ENCODE peak calls at places on chromosome 15, in ten cellular contexts. One of them, this sample, is unnamed.

GRCh38 chr15:64762546-64762945 is 12.8 kb downstream of the RBPMS2 start:
- DNase-seq in NCI-H748 treated with DMSO at 0.1 percent for 48 hours: no peak
- DNase-seq in GM18507: no peak
- DNase-seq in activated naive CD4-positive, alpha-beta T cell treated with anti-CD3 and anti-CD28 coated beads for 36 hours: no peak
- DNase-seq in AG10803: no peak
- DNase-seq in AG09319: no peak
- DNase-seq in PC-3: no peak
- DNase-seq in GM04503: no peak
- DNase-seq in HS-5: no peak
- DNase-seq in CD8-positive, alpha-beta T cell: no peak
- DNase-seq in this sample: no peak

GRCh38 chr15:45454825-45455224 is 67.7 kb downstream of the SLC30A4 start:
- DNase-seq in NCI-H748 treated with DMSO at 0.1 percent for 48 hours: no peak
- DNase-seq in GM18507: peak
- DNase-seq in activated naive CD4-positive, alpha-beta T cell treated with anti-CD3 and anti-CD28 coated beads for 36 hours: peak
- DNase-seq in AG10803: peak
- DNase-seq in AG09319: peak
- DNase-seq in PC-3: peak
- DNase-seq in GM04503: peak
- DNase-seq in HS-5: peak
- DNase-seq in CD8-positive, alpha-beta T cell: peak
- DNase-seq in this sample: peak

GRCh38 chr15:85142324-85142723 is 160.7 kb downstream of the PDE8A start:
- DNase-seq in NCI-H748 treated with DMSO at 0.1 percent for 48 hours: no peak
- DNase-seq in GM18507: no peak
- DNase-seq in activated naive CD4-positive, alpha-beta T cell treated with anti-CD3 and anti-CD28 coated beads for 36 hours: no peak
- DNase-seq in AG10803: peak
- DNase-seq in AG09319: peak
- DNase-seq in PC-3: peak
- DNase-seq in GM04503: no peak
- DNase-seq in HS-5: peak
- DNase-seq in CD8-positive, alpha-beta T cell: no peak
- DNase-seq in this sample: peak

GRCh38 chr15:100254694-100255093 is 87.1 kb downstream of the ADAMTS17 start:
- DNase-seq in NCI-H748 treated with DMSO at 0.1 percent for 48 hours: no peak
- DNase-seq in GM18507: no peak
- DNase-seq in activated naive CD4-positive, alpha-beta T cell treated with anti-CD3 and anti-CD28 coated beads for 36 hours: no peak
- DNase-seq in AG10803: no peak
- DNase-seq in AG09319: no peak
- DNase-seq in PC-3: no peak
- DNase-seq in GM04503: no peak
- DNase-seq in HS-5: no peak
- DNase-seq in CD8-positive, alpha-beta T cell: peak
- DNase-seq in this sample: no peak

GRCh38 chr15:72197460-72198409 is at the start of gene GRAMD2A:
- DNase-seq in NCI-H748 treated with DMSO at 0.1 percent for 48 hours: peak
- DNase-seq in GM18507: peak
- DNase-seq in activated naive CD4-positive, alpha-beta T cell treated with anti-CD3 and anti-CD28 coated beads for 36 hours: no peak
- DNase-seq in AG10803: peak
- DNase-seq in AG09319: no peak
- DNase-seq in PC-3: no peak
- DNase-seq in GM04503: no peak
- DNase-seq in HS-5: no peak
- DNase-seq in CD8-positive, alpha-beta T cell: no peak
- DNase-seq in this sample: peak

GRCh38 chr15:64851503-64851840 is 9.8 kb downstream of the PLEKHO2 start:
- DNase-seq in NCI-H748 treated with DMSO at 0.1 percent for 48 hours: no peak
- DNase-seq in GM18507: no peak
- DNase-seq in activated naive CD4-positive, alpha-beta T cell treated with anti-CD3 and anti-CD28 coated beads for 36 hours: no peak
- DNase-seq in AG10803: peak
- DNase-seq in AG09319: peak
- DNase-seq in PC-3: no peak
- DNase-seq in GM04503: peak
- DNase-seq in HS-5: no peak
- DNase-seq in CD8-positive, alpha-beta T cell: no peak
- DNase-seq in this sample: peak

GRCh38 chr15:77064539-77065308 is 6.2 kb downstream of the TSPAN3 start:
- DNase-seq in NCI-H748 treated with DMSO at 0.1 percent for 48 hours: no peak
- DNase-seq in GM18507: no peak
- DNase-seq in activated naive CD4-positive, alpha-beta T cell treated with anti-CD3 and anti-CD28 coated beads for 36 hours: no peak
- DNase-seq in AG10803: no peak
- DNase-seq in AG09319: no peak
- DNase-seq in PC-3: peak
- DNase-seq in GM04503: no peak
- DNase-seq in HS-5: no peak
- DNase-seq in CD8-positive, alpha-beta T cell: no peak
- DNase-seq in this sample: peak

GRCh38 chr15:85999658-86000057 is 80.0 kb upstream of the AGBL1 start:
- DNase-seq in NCI-H748 treated with DMSO at 0.1 percent for 48 hours: no peak
- DNase-seq in GM18507: no peak
- DNase-seq in activated naive CD4-positive, alpha-beta T cell treated with anti-CD3 and anti-CD28 coated beads for 36 hours: no peak
- DNase-seq in AG10803: no peak
- DNase-seq in AG09319: no peak
- DNase-seq in PC-3: no peak
- DNase-seq in GM04503: no peak
- DNase-seq in HS-5: no peak
- DNase-seq in CD8-positive, alpha-beta T cell: no peak
- DNase-seq in this sample: no peak

GRCh38 chr15:33801954-33802353 is 166.3 kb upstream of the CHRM5 start:
- DNase-seq in NCI-H748 treated with DMSO at 0.1 percent for 48 hours: no peak
- DNase-seq in GM18507: no peak
- DNase-seq in activated naive CD4-positive, alpha-beta T cell treated with anti-CD3 and anti-CD28 coated beads for 36 hours: no peak
- DNase-seq in AG10803: no peak
- DNase-seq in AG09319: no peak
- DNase-seq in PC-3: no peak
- DNase-seq in GM04503: no peak
- DNase-seq in HS-5: no peak
- DNase-seq in CD8-positive, alpha-beta T cell: no peak
- DNase-seq in this sample: no peak

GRCh38 chr15:99167640-99168039 is 62.8 kb downstream of the SYNM start:
- DNase-seq in NCI-H748 treated with DMSO at 0.1 percent for 48 hours: no peak
- DNase-seq in GM18507: no peak
- DNase-seq in activated naive CD4-positive, alpha-beta T cell treated with anti-CD3 and anti-CD28 coated beads for 36 hours: no peak
- DNase-seq in AG10803: no peak
- DNase-seq in AG09319: no peak
- DNase-seq in PC-3: no peak
- DNase-seq in GM04503: no peak
- DNase-seq in HS-5: no peak
- DNase-seq in CD8-positive, alpha-beta T cell: no peak
- DNase-seq in this sample: no peak

GRCh38 chr15:57909388-57909787 is 156.1 kb downstream of the ALDH1A2 start:
- DNase-seq in NCI-H748 treated with DMSO at 0.1 percent for 48 hours: no peak
- DNase-seq in GM18507: no peak
- DNase-seq in activated naive CD4-positive, alpha-beta T cell treated with anti-CD3 and anti-CD28 coated beads for 36 hours: no peak
- DNase-seq in AG10803: no peak
- DNase-seq in AG09319: no peak
- DNase-seq in PC-3: no peak
- DNase-seq in GM04503: no peak
- DNase-seq in HS-5: no peak
- DNase-seq in CD8-positive, alpha-beta T cell: no peak
- DNase-seq in this sample: no peak

GRCh38 chr15:40306371-40306770 is 1.4 kb downstream of the PLCB2 start:
- DNase-seq in NCI-H748 treated with DMSO at 0.1 percent for 48 hours: no peak
- DNase-seq in GM18507: no peak
- DNase-seq in activated naive CD4-positive, alpha-beta T cell treated with anti-CD3 and anti-CD28 coated beads for 36 hours: no peak
- DNase-seq in AG10803: no peak
- DNase-seq in AG09319: no peak
- DNase-seq in PC-3: no peak
- DNase-seq in GM04503: no peak
- DNase-seq in HS-5: no peak
- DNase-seq in CD8-positive, alpha-beta T cell: no peak
- DNase-seq in this sample: no peak

GRCh38 chr15:96122077-96123027 is 208.1 kb upstream of the NR2F2 start:
- DNase-seq in NCI-H748 treated with DMSO at 0.1 percent for 48 hours: no peak
- DNase-seq in GM18507: no peak
- DNase-seq in activated naive CD4-positive, alpha-beta T cell treated with anti-CD3 and anti-CD28 coated beads for 36 hours: no peak
- DNase-seq in AG10803: no peak
- DNase-seq in AG09319: no peak
- DNase-seq in PC-3: peak
- DNase-seq in GM04503: peak
- DNase-seq in HS-5: no peak
- DNase-seq in CD8-positive, alpha-beta T cell: no peak
- DNase-seq in this sample: peak

GRCh38 chr15:78408961-78409360 is 29.1 kb upstream of the IREB2 start:
- DNase-seq in NCI-H748 treated with DMSO at 0.1 percent for 48 hours: no peak
- DNase-seq in GM18507: no peak
- DNase-seq in activated naive CD4-positive, alpha-beta T cell treated with anti-CD3 and anti-CD28 coated beads for 36 hours: no peak
- DNase-seq in AG10803: no peak
- DNase-seq in AG09319: no peak
- DNase-seq in PC-3: no peak
- DNase-seq in GM04503: no peak
- DNase-seq in HS-5: no peak
- DNase-seq in CD8-positive, alpha-beta T cell: no peak
- DNase-seq in this sample: no peak

GRCh38 chr15:78177447-78177873 is 28.3 kb downstream of the IDH3A start:
- DNase-seq in NCI-H748 treated with DMSO at 0.1 percent for 48 hours: no peak
- DNase-seq in GM18507: no peak
- DNase-seq in activated naive CD4-positive, alpha-beta T cell treated with anti-CD3 and anti-CD28 coated beads for 36 hours: peak
- DNase-seq in AG10803: no peak
- DNase-seq in AG09319: no peak
- DNase-seq in PC-3: peak
- DNase-seq in GM04503: no peak
- DNase-seq in HS-5: no peak
- DNase-seq in CD8-positive, alpha-beta T cell: no peak
- DNase-seq in this sample: peak

GRCh38 chr15:89356634-89357298 is 22.1 kb upstream of the POLG start:
- DNase-seq in NCI-H748 treated with DMSO at 0.1 percent for 48 hours: no peak
- DNase-seq in GM18507: no peak
- DNase-seq in activated naive CD4-positive, alpha-beta T cell treated with anti-CD3 and anti-CD28 coated beads for 36 hours: peak
- DNase-seq in AG10803: no peak
- DNase-seq in AG09319: no peak
- DNase-seq in PC-3: peak
- DNase-seq in GM04503: no peak
- DNase-seq in HS-5: no peak
- DNase-seq in CD8-positive, alpha-beta T cell: no peak
- DNase-seq in this sample: peak

GRCh38 chr15:60729850-60730458 is 251.0 kb upstream of the ICE2 start:
- DNase-seq in NCI-H748 treated with DMSO at 0.1 percent for 48 hours: no peak
- DNase-seq in GM18507: no peak
- DNase-seq in activated naive CD4-positive, alpha-beta T cell treated with anti-CD3 and anti-CD28 coated beads for 36 hours: peak
- DNase-seq in AG10803: no peak
- DNase-seq in AG09319: no peak
- DNase-seq in PC-3: no peak
- DNase-seq in GM04503: no peak
- DNase-seq in HS-5: no peak
- DNase-seq in CD8-positive, alpha-beta T cell: no peak
- DNase-seq in this sample: no peak

GRCh38 chr15:101043911-101044624 is 124.9 kb downstream of the LRRK1 start:
- DNase-seq in NCI-H748 treated with DMSO at 0.1 percent for 48 hours: no peak
- DNase-seq in GM18507: no peak
- DNase-seq in activated naive CD4-positive, alpha-beta T cell treated with anti-CD3 and anti-CD28 coated beads for 36 hours: no peak
- DNase-seq in AG10803: no peak
- DNase-seq in AG09319: no peak
- DNase-seq in PC-3: no peak
- DNase-seq in GM04503: no peak
- DNase-seq in HS-5: no peak
- DNase-seq in CD8-positive, alpha-beta T cell: peak
- DNase-seq in this sample: no peak

GRCh38 chr15:68492855-68493254 is 60.9 kb upstream of the ITGA11 start:
- DNase-seq in NCI-H748 treated with DMSO at 0.1 percent for 48 hours: no peak
- DNase-seq in GM18507: no peak
- DNase-seq in activated naive CD4-positive, alpha-beta T cell treated with anti-CD3 and anti-CD28 coated beads for 36 hours: no peak
- DNase-seq in AG10803: peak
- DNase-seq in AG09319: no peak
- DNase-seq in PC-3: no peak
- DNase-seq in GM04503: no peak
- DNase-seq in HS-5: no peak
- DNase-seq in CD8-positive, alpha-beta T cell: no peak
- DNase-seq in this sample: no peak

GRCh38 chr15:69576035-69576526 is 123.5 kb downstream of the RPLP1 start:
- DNase-seq in NCI-H748 treated with DMSO at 0.1 percent for 48 hours: peak
- DNase-seq in GM18507: no peak
- DNase-seq in activated naive CD4-positive, alpha-beta T cell treated with anti-CD3 and anti-CD28 coated beads for 36 hours: peak
- DNase-seq in AG10803: peak
- DNase-seq in AG09319: no peak
- DNase-seq in PC-3: peak
- DNase-seq in GM04503: no peak
- DNase-seq in HS-5: no peak
- DNase-seq in CD8-positive, alpha-beta T cell: peak
- DNase-seq in this sample: peak

GRCh38 chr15:89845305-89845893 is 30.7 kb upstream of the ANPEP start:
- DNase-seq in NCI-H748 treated with DMSO at 0.1 percent for 48 hours: no peak
- DNase-seq in GM18507: no peak
- DNase-seq in activated naive CD4-positive, alpha-beta T cell treated with anti-CD3 and anti-CD28 coated beads for 36 hours: no peak
- DNase-seq in AG10803: peak
- DNase-seq in AG09319: peak
- DNase-seq in PC-3: peak
- DNase-seq in GM04503: peak
- DNase-seq in HS-5: peak
- DNase-seq in CD8-positive, alpha-beta T cell: no peak
- DNase-seq in this sample: no peak

GRCh38 chr15:92958105-92958504 is 58.0 kb downstream of the CHD2 start:
- DNase-seq in NCI-H748 treated with DMSO at 0.1 percent for 48 hours: no peak
- DNase-seq in GM18507: no peak
- DNase-seq in activated naive CD4-positive, alpha-beta T cell treated with anti-CD3 and anti-CD28 coated beads for 36 hours: peak
- DNase-seq in AG10803: peak
- DNase-seq in AG09319: no peak
- DNase-seq in PC-3: no peak
- DNase-seq in GM04503: no peak
- DNase-seq in HS-5: no peak
- DNase-seq in CD8-positive, alpha-beta T cell: no peak
- DNase-seq in this sample: no peak

GRCh38 chr15:81852826-81853225 is 193.0 kb downstream of the MEX3B start:
- DNase-seq in NCI-H748 treated with DMSO at 0.1 percent for 48 hours: no peak
- DNase-seq in GM18507: no peak
- DNase-seq in activated naive CD4-positive, alpha-beta T cell treated with anti-CD3 and anti-CD28 coated beads for 36 hours: no peak
- DNase-seq in AG10803: no peak
- DNase-seq in AG09319: no peak
- DNase-seq in PC-3: no peak
- DNase-seq in GM04503: no peak
- DNase-seq in HS-5: no peak
- DNase-seq in CD8-positive, alpha-beta T cell: no peak
- DNase-seq in this sample: no peak

GRCh38 chr15:98774756-98775497 is 126.6 kb downstream of the IGF1R start:
- DNase-seq in NCI-H748 treated with DMSO at 0.1 percent for 48 hours: no peak
- DNase-seq in GM18507: no peak
- DNase-seq in activated naive CD4-positive, alpha-beta T cell treated with anti-CD3 and anti-CD28 coated beads for 36 hours: no peak
- DNase-seq in AG10803: no peak
- DNase-seq in AG09319: no peak
- DNase-seq in PC-3: no peak
- DNase-seq in GM04503: no peak
- DNase-seq in HS-5: no peak
- DNase-seq in CD8-positive, alpha-beta T cell: no peak
- DNase-seq in this sample: no peak

GRCh38 chr15:60326824-60327654 is 70.7 kb downstream of the ANXA2 start:
- DNase-seq in NCI-H748 treated with DMSO at 0.1 percent for 48 hours: peak
- DNase-seq in GM18507: no peak
- DNase-seq in activated naive CD4-positive, alpha-beta T cell treated with anti-CD3 and anti-CD28 coated beads for 36 hours: peak
- DNase-seq in AG10803: peak
- DNase-seq in AG09319: no peak
- DNase-seq in PC-3: peak
- DNase-seq in GM04503: no peak
- DNase-seq in HS-5: no peak
- DNase-seq in CD8-positive, alpha-beta T cell: no peak
- DNase-seq in this sample: peak

GRCh38 chr15:92733090-92733933 is 77.7 kb upstream of the FAM174B start:
- DNase-seq in NCI-H748 treated with DMSO at 0.1 percent for 48 hours: no peak
- DNase-seq in GM18507: no peak
- DNase-seq in activated naive CD4-positive, alpha-beta T cell treated with anti-CD3 and anti-CD28 coated beads for 36 hours: no peak
- DNase-seq in AG10803: no peak
- DNase-seq in AG09319: no peak
- DNase-seq in PC-3: no peak
- DNase-seq in GM04503: no peak
- DNase-seq in HS-5: no peak
- DNase-seq in CD8-positive, alpha-beta T cell: no peak
- DNase-seq in this sample: no peak

GRCh38 chr15:45903283-45903682 is 268.5 kb downstream of the SQOR start:
- DNase-seq in NCI-H748 treated with DMSO at 0.1 percent for 48 hours: no peak
- DNase-seq in GM18507: no peak
- DNase-seq in activated naive CD4-positive, alpha-beta T cell treated with anti-CD3 and anti-CD28 coated beads for 36 hours: no peak
- DNase-seq in AG10803: no peak
- DNase-seq in AG09319: no peak
- DNase-seq in PC-3: no peak
- DNase-seq in GM04503: no peak
- DNase-seq in HS-5: no peak
- DNase-seq in CD8-positive, alpha-beta T cell: no peak
- DNase-seq in this sample: no peak

GRCh38 chr15:81155375-81156218 is 21.5 kb downstream of the CFAP161 start:
- DNase-seq in NCI-H748 treated with DMSO at 0.1 percent for 48 hours: no peak
- DNase-seq in GM18507: no peak
- DNase-seq in activated naive CD4-positive, alpha-beta T cell treated with anti-CD3 and anti-CD28 coated beads for 36 hours: peak
- DNase-seq in AG10803: peak
- DNase-seq in AG09319: peak
- DNase-seq in PC-3: peak
- DNase-seq in GM04503: peak
- DNase-seq in HS-5: no peak
- DNase-seq in CD8-positive, alpha-beta T cell: peak
- DNase-seq in this sample: peak

This sample was measured in lung microvascular endothelial cell.